ENCODE peak calls at places on chromosomes 6 and 20, in ten cellular contexts. One of them, this sample, is unnamed.

GRCh38 chr6:142331075-142331551 is 29.3 kb downstream of the ADGRG6 start:
- DNase-seq in HCT116: no peak
- DNase-seq in PC-3: no peak
- DNase-seq in colonic mucosa: no peak
- DNase-seq in astrocyte: peak; percentile 53
- DNase-seq in GM23248: peak; percentile 25
- DNase-seq in H9: no peak
- DNase-seq in adipocyte: no peak
- DNase-seq in IMR-90: peak; percentile 84
- DNase-seq in endodermal cell: no peak
- DNase-seq in this sample: no peak

GRCh38 chr20:47209982-47210381 is 146.5 kb downstream of the ZMYND8 start:
- DNase-seq in GM23248: no peak
- DNase-seq in astrocyte: no peak
- DNase-seq in colonic mucosa: no peak
- DNase-seq in PC-3: no peak
- DNase-seq in HCT116: no peak
- DNase-seq in IMR-90: no peak
- DNase-seq in H9: no peak
- DNase-seq in adipocyte: no peak
- DNase-seq in endodermal cell: no peak
- DNase-seq in this sample: no peak

GRCh38 chr6:121522265-121522664 is 86.8 kb downstream of the GJA1 start:
- DNase-seq in PC-3: peak; percentile 79
- DNase-seq in adipocyte: peak; percentile 89
- DNase-seq in GM23248: peak; percentile 96
- DNase-seq in H9: no peak
- DNase-seq in IMR-90: peak; percentile 96
- DNase-seq in HCT116: no peak
- DNase-seq in endodermal cell: no peak
- DNase-seq in colonic mucosa: no peak
- DNase-seq in astrocyte: peak; percentile 97
- DNase-seq in this sample: no peak

GRCh38 chr6:64505312-64505711 is 869.7 kb downstream of the PHF3 start:
- DNase-seq in endodermal cell: peak; percentile 88
- DNase-seq in GM23248: peak; percentile 10
- DNase-seq in astrocyte: no peak
- DNase-seq in adipocyte: no peak
- DNase-seq in PC-3: peak; percentile 22
- DNase-seq in IMR-90: no peak
- DNase-seq in colonic mucosa: peak; percentile 23
- DNase-seq in HCT116: no peak
- DNase-seq in H9: peak; percentile 66
- DNase-seq in this sample: no peak

GRCh38 chr6:55040102-55040848 is 134.0 kb upstream of the HCRTR2 start:
- DNase-seq in colonic mucosa: no peak
- DNase-seq in HCT116: no peak
- DNase-seq in astrocyte: peak; percentile 91
- DNase-seq in GM23248: peak; percentile 88
- DNase-seq in endodermal cell: no peak
- DNase-seq in H9: no peak
- DNase-seq in PC-3: peak; percentile 92
- DNase-seq in adipocyte: peak; percentile 75
- DNase-seq in IMR-90: peak; percentile 96
- DNase-seq in this sample: no peak

GRCh38 chr20:34762031-34762555 is 57.9 kb downstream of the TP53INP2 start:
- DNase-seq in HCT116: no peak
- DNase-seq in endodermal cell: no peak
- DNase-seq in IMR-90: no peak
- DNase-seq in astrocyte: no peak
- DNase-seq in H9: no peak
- DNase-seq in GM23248: no peak
- DNase-seq in colonic mucosa: no peak
- DNase-seq in adipocyte: no peak
- DNase-seq in PC-3: no peak
- DNase-seq in this sample: no peak

GRCh38 chr20:33124994-33125393 is 43.0 kb upstream of the BPIFA2 start:
- DNase-seq in colonic mucosa: no peak
- DNase-seq in endodermal cell: peak; percentile 38
- DNase-seq in GM23248: no peak
- DNase-seq in astrocyte: no peak
- DNase-seq in H9: no peak
- DNase-seq in adipocyte: no peak
- DNase-seq in IMR-90: no peak
- DNase-seq in HCT116: no peak
- DNase-seq in PC-3: no peak
- DNase-seq in this sample: no peak

GRCh38 chr20:37615507-37616425 is 78.1 kb upstream of the CTNNBL1 start:
- DNase-seq in HCT116: peak; percentile 46
- DNase-seq in colonic mucosa: no peak
- DNase-seq in IMR-90: no peak
- DNase-seq in H9: peak; percentile 69
- DNase-seq in GM23248: peak; percentile 32
- DNase-seq in PC-3: peak; percentile 83
- DNase-seq in adipocyte: peak; percentile 15
- DNase-seq in astrocyte: peak; percentile 8
- DNase-seq in endodermal cell: peak; percentile 88
- DNase-seq in this sample: no peak

GRCh38 chr20:11305406-11305805 is 612.3 kb upstream of the BTBD3 start:
- DNase-seq in colonic mucosa: no peak
- DNase-seq in astrocyte: peak; percentile 63
- DNase-seq in endodermal cell: no peak
- DNase-seq in HCT116: no peak
- DNase-seq in GM23248: no peak
- DNase-seq in IMR-90: peak; percentile 5
- DNase-seq in H9: peak; percentile 35
- DNase-seq in PC-3: no peak
- DNase-seq in adipocyte: no peak
- DNase-seq in this sample: no peak

GRCh38 chr6:43741829-43742228 is 28.2 kb upstream of the VEGFA start:
- DNase-seq in HCT116: no peak
- DNase-seq in adipocyte: no peak
- DNase-seq in IMR-90: no peak
- DNase-seq in colonic mucosa: no peak
- DNase-seq in endodermal cell: no peak
- DNase-seq in GM23248: no peak
- DNase-seq in astrocyte: no peak
- DNase-seq in PC-3: no peak
- DNase-seq in H9: no peak
- DNase-seq in this sample: no peak

DNA sequence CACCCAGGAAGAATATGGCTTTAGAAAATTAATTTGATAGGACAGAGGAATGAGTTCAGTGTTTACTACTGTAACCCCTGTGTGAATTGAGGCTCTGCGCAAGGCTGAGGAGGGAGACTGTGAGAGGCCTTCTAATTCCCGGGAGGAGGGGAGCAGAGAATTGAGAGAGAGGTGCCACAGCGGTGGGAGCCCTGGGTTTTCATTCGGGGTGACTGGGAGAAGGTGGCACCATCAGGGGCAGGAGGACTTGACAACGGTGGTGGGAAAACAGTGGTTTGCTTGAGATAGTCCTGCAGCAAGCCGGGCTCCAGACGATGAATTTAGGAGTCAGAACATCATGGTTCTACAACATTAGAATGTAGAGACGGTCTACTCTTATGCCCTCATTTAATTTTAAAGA is 9.2 kb downstream of the DUSP22 start:
- DNase-seq in PC-3: no peak
- DNase-seq in colonic mucosa: no peak
- DNase-seq in astrocyte: no peak
- DNase-seq in endodermal cell: no peak
- DNase-seq in H9: no peak
- DNase-seq in HCT116: no peak
- DNase-seq in IMR-90: no peak
- DNase-seq in GM23248: no peak
- DNase-seq in adipocyte: no peak
- DNase-seq in this sample: no peak
- H3K9me3 ChIP-seq in PC-3: no peaks in the 10 kb centered on the region
- H3K9me3 ChIP-seq in colonic mucosa: no peaks in the 10 kb centered on the region
- H3K9me3 ChIP-seq in astrocyte: peaks cover 2% of the 10 kb centered on the region
- H3K9me3 ChIP-seq in endodermal cell: peaks cover 5% of the 10 kb centered on the region
- H3K9me3 ChIP-seq in H9: peaks cover 84% of the 10 kb centered on the region
- H3K9me3 ChIP-seq in HCT116: no peaks in the 10 kb centered on the region
- H3K9me3 ChIP-seq in IMR-90: peaks cover 2% of the 10 kb centered on the region
- H3K9me3 ChIP-seq in GM23248: no peaks in the 10 kb centered on the region
- H3K9me3 ChIP-seq in adipocyte: no peaks in the 10 kb centered on the region
- H3K9me3 ChIP-seq in this sample: no peaks in the 10 kb centered on the region

GRCh38 chr20:57697540-57697939 is 12.3 kb downstream of the PMEPA1 start:
- DNase-seq in H9: no peak
- DNase-seq in IMR-90: no peak
- DNase-seq in endodermal cell: no peak
- DNase-seq in GM23248: no peak
- DNase-seq in adipocyte: no peak
- DNase-seq in PC-3: no peak
- DNase-seq in colonic mucosa: no peak
- DNase-seq in astrocyte: no peak
- DNase-seq in HCT116: no peak
- DNase-seq in this sample: no peak
- H3K9ac ChIP-seq in H9: no peak overlapping the region
- H3K9ac ChIP-seq in IMR-90: no peak overlapping the region
- H3K9ac ChIP-seq in endodermal cell: no peak overlapping the region
- H3K9ac ChIP-seq in GM23248: no peak overlapping the region
- H3K9ac ChIP-seq in adipocyte: no peak overlapping the region
- H3K9ac ChIP-seq in PC-3: peak overlapping the region; percentile 68
- H3K9ac ChIP-seq in colonic mucosa: no peak overlapping the region
- H3K9ac ChIP-seq in astrocyte: peak overlapping the region; percentile 75
- H3K9ac ChIP-seq in HCT116: no peak overlapping the region
- H3K9ac ChIP-seq in this sample: no peak overlapping the region

GRCh38 chr20:59724457-59725366 is 120.4 kb downstream of the PHACTR3 start:
- DNase-seq in HCT116: no peak
- DNase-seq in astrocyte: no peak
- DNase-seq in H9: no peak
- DNase-seq in endodermal cell: peak; percentile 82
- DNase-seq in colonic mucosa: peak; percentile 6
- DNase-seq in GM23248: no peak
- DNase-seq in IMR-90: no peak
- DNase-seq in PC-3: no peak
- DNase-seq in adipocyte: no peak
- DNase-seq in this sample: no peak

GRCh38 chr20:59725476-59726119 is 121.3 kb downstream of the PHACTR3 start:
- DNase-seq in adipocyte: no peak
- DNase-seq in PC-3: no peak
- DNase-seq in endodermal cell: peak; percentile 68
- DNase-seq in IMR-90: no peak
- DNase-seq in colonic mucosa: peak; percentile 8
- DNase-seq in H9: no peak
- DNase-seq in astrocyte: no peak
- DNase-seq in HCT116: no peak
- DNase-seq in GM23248: no peak
- DNase-seq in this sample: no peak

GRCh38 chr20:59723607-59724456 is 119.5 kb downstream of the PHACTR3 start:
- DNase-seq in PC-3: no peak
- DNase-seq in GM23248: peak; percentile 47
- DNase-seq in IMR-90: no peak
- DNase-seq in endodermal cell: peak; percentile 60
- DNase-seq in adipocyte: no peak
- DNase-seq in astrocyte: no peak
- DNase-seq in HCT116: no peak
- DNase-seq in H9: no peak
- DNase-seq in colonic mucosa: peak; percentile 5
- DNase-seq in this sample: no peak

GRCh38 chr20:59721386-59721785 is 117.0 kb downstream of the PHACTR3 start:
- DNase-seq in HCT116: no peak
- DNase-seq in adipocyte: no peak
- DNase-seq in GM23248: no peak
- DNase-seq in colonic mucosa: no peak
- DNase-seq in astrocyte: no peak
- DNase-seq in H9: no peak
- DNase-seq in endodermal cell: no peak
- DNase-seq in IMR-90: no peak
- DNase-seq in PC-3: no peak
- DNase-seq in this sample: no peak

DNA sequence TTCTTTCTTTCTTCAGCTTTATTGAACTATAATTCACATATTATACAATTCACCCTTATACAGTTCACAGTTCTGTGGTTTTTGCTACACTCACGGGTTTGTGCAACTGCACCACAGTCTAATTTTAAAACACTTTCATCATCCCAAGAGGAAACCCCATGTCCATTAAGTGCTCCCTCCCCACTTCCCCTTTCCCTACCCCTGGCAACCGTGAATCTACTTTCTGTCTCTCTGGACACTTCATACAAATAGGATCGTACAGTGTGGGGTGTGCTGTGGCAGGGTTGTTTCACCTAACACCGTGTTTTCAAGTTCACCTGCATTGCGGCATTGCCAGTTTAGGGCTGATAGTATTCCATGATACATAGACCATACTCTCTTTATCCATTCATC is 118.8 kb downstream of the PHACTR3 start:
- DNase-seq in PC-3: no peak
- DNase-seq in GM23248: no peak
- DNase-seq in IMR-90: no peak
- DNase-seq in H9: no peak
- DNase-seq in colonic mucosa: peak; percentile 9
- DNase-seq in astrocyte: no peak
- DNase-seq in HCT116: no peak
- DNase-seq in endodermal cell: no peak
- DNase-seq in adipocyte: no peak
- DNase-seq in this sample: no peak
- H3K9me3 ChIP-seq in PC-3: no peaks in the 10 kb centered on the region
- H3K9me3 ChIP-seq in GM23248: no peaks in the 10 kb centered on the region
- H3K9me3 ChIP-seq in IMR-90: peaks cover 46% of the 10 kb centered on the region
- H3K9me3 ChIP-seq in H9: no peaks in the 10 kb centered on the region
- H3K9me3 ChIP-seq in colonic mucosa: no peaks in the 10 kb centered on the region
- H3K9me3 ChIP-seq in astrocyte: peaks cover 15% of the 10 kb centered on the region
- H3K9me3 ChIP-seq in HCT116: no peaks in the 10 kb centered on the region
- H3K9me3 ChIP-seq in endodermal cell: peaks cover 25% of the 10 kb centered on the region
- H3K9me3 ChIP-seq in adipocyte: no peaks in the 10 kb centered on the region
- H3K9me3 ChIP-seq in this sample: no peaks in the 10 kb centered on the region

GRCh38 chr6:36027501-36028087 is at the start of gene MAPK14:
- DNase-seq in adipocyte: peak; percentile 100
- DNase-seq in GM23248: peak; percentile 100
- DNase-seq in colonic mucosa: peak; percentile 100
- DNase-seq in PC-3: peak; percentile 100
- DNase-seq in astrocyte: peak; percentile 97
- DNase-seq in H9: peak; percentile 99
- DNase-seq in endodermal cell: peak; percentile 100
- DNase-seq in IMR-90: peak; percentile 100
- DNase-seq in HCT116: peak; percentile 100
- DNase-seq in this sample: peak; percentile 99

GRCh38 chr6:36028088-36028886 is 679 bp downstream of the MAPK14 start:
- DNase-seq in adipocyte: peak; percentile 56
- DNase-seq in endodermal cell: peak; percentile 74
- DNase-seq in GM23248: peak; percentile 60
- DNase-seq in astrocyte: peak; percentile 6
- DNase-seq in IMR-90: peak; percentile 12
- DNase-seq in PC-3: peak; percentile 26
- DNase-seq in colonic mucosa: peak; percentile 52
- DNase-seq in HCT116: no peak
- DNase-seq in H9: peak; percentile 37
- DNase-seq in this sample: no peak

GRCh38 chr6:36025260-36025931 is 955 bp upstream of the SLC26A8 start:
- DNase-seq in astrocyte: peak; percentile 68
- DNase-seq in GM23248: peak; percentile 66
- DNase-seq in IMR-90: peak; percentile 65
- DNase-seq in HCT116: no peak
- DNase-seq in PC-3: no peak
- DNase-seq in H9: no peak
- DNase-seq in colonic mucosa: no peak
- DNase-seq in endodermal cell: no peak
- DNase-seq in adipocyte: peak; percentile 29
- DNase-seq in this sample: no peak

GRCh38 chr6:36024154-36024760 is at the start of gene SLC26A8:
- DNase-seq in IMR-90: no peak
- DNase-seq in adipocyte: no peak
- DNase-seq in HCT116: no peak
- DNase-seq in endodermal cell: peak; percentile 84
- DNase-seq in PC-3: no peak
- DNase-seq in colonic mucosa: no peak
- DNase-seq in GM23248: no peak
- DNase-seq in astrocyte: no peak
- DNase-seq in H9: peak; percentile 44
- DNase-seq in this sample: no peak

GRCh38 chr6:36025932-36026327 is 1.5 kb upstream of the SLC26A8 start:
- DNase-seq in astrocyte: peak; percentile 44
- DNase-seq in GM23248: peak; percentile 51
- DNase-seq in endodermal cell: peak; percentile 52
- DNase-seq in colonic mucosa: no peak
- DNase-seq in adipocyte: peak; percentile 38
- DNase-seq in PC-3: peak; percentile 26
- DNase-seq in H9: no peak
- DNase-seq in HCT116: no peak
- DNase-seq in IMR-90: peak; percentile 28
- DNase-seq in this sample: no peak
- H3K9ac ChIP-seq in astrocyte: no peak overlapping the region
- H3K9ac ChIP-seq in GM23248: peak overlapping the region; percentile 0
- H3K9ac ChIP-seq in endodermal cell: no peak overlapping the region
- H3K9ac ChIP-seq in colonic mucosa: no peak overlapping the region
- H3K9ac ChIP-seq in adipocyte: no peak overlapping the region
- H3K9ac ChIP-seq in PC-3: no peak overlapping the region
- H3K9ac ChIP-seq in H9: no peak overlapping the region
- H3K9ac ChIP-seq in HCT116: no peak overlapping the region
- H3K9ac ChIP-seq in IMR-90: no peak overlapping the region
- H3K9ac ChIP-seq in this sample: no peak overlapping the region